ENCODE peak calls at places on chromosomes 1 and 21, in five cellular contexts. G is HS-5, E is WTC11, H is astrocyte of the hippocampus, F is H4. L is an unnamed sample.

GRCh38 chr1:198635964-198636363 is 2.9 kb upstream of the PTPRC start:
- DNase-seq in G (no peak), E (no peak), H (no peak), F (no peak), L (no peak)

GRCh38 chr1:113142791-113143190 is 69.8 kb downstream of the LRIG2 start:
- DNase-seq in G (no peak), E (no peak), H (peak), F (no peak), L (no peak)

GRCh38 chr1:4079815-4080214 is 179.7 kb upstream of the C1orf174 start:
- DNase-seq in G (no peak), E (no peak), H (no peak), F (no peak), L (no peak)

GRCh38 chr21:31176080-31176551 is 137.8 kb upstream of the KRTAP19-8 start:
- DNase-seq in G (no peak), E (no peak), H (no peak), F (no peak), L (no peak)

GRCh38 chr1:241992734-241993133 is 6.2 kb downstream of the MAP1LC3C start:
- DNase-seq in G (no peak), E (no peak), H (no peak), F (peak), L (no peak)

GRCh38 chr1:161768986-161769672 is 3.0 kb downstream of the ATF6 start:
- DNase-seq in G (no peak), E (no peak), H (no peak), F (no peak), L (no peak)

GRCh38 chr1:109488201-109488600 is 4.5 kb downstream of the ATXN7L2 start:
- DNase-seq in G (no peak), E (peak), H (no peak), F (no peak), L (no peak)

GRCh38 chr1:181562395-181562794 is 79.1 kb downstream of the CACNA1E start:
- DNase-seq in G (no peak), E (no peak), H (no peak), F (no peak), L (no peak)

GRCh38 chr1:245105815-245106410 is 48.9 kb upstream of the KIF26B start:
- DNase-seq in G (no peak), E (no peak), H (no peak), F (no peak), L (no peak)

GRCh38 chr21:43313221-43313938 is 113.6 kb downstream of the SIK1 start:
- DNase-seq in G (no peak), E (no peak), H (no peak), F (no peak), L (no peak)

GRCh38 chr1:99347041-99347684 is 82.9 kb downstream of the PLPPR4 start:
- DNase-seq in G (no peak), E (no peak), H (no peak), F (no peak), L (no peak)

GRCh38 chr1:58922302-58923089 is 138.6 kb upstream of the JUN start:
- DNase-seq in G (no peak), E (no peak), H (peak), F (peak), L (peak)

GRCh38 chr1:145997156-145998023 is 1.0 kb upstream of the TXNIP start:
- DNase-seq in G (no peak), E (no peak), H (no peak), F (no peak), L (peak)

GRCh38 chr21:45030637-45031218 is 43.7 kb upstream of the ADARB1 start:
- DNase-seq in G (no peak), E (no peak), H (peak), F (no peak), L (no peak)

GRCh38 chr1:7290971-7291970 is 479.8 kb upstream of the VAMP3 start:
- DNase-seq in G (peak), E (no peak), H (peak), F (peak), L (no peak)

GRCh38 chr1:117821782-117822447 is 107.5 kb downstream of the GDAP2 start:
- DNase-seq in G (peak), E (no peak), H (peak), F (peak), L (no peak)

GRCh38 chr1:89104147-89104546 is 21.8 kb downstream of the GBP2 start:
- DNase-seq in G (peak), E (no peak), H (no peak), F (no peak), L (no peak)

GRCh38 chr1:54819733-54820132 is 18.6 kb upstream of the TTC22 start:
- DNase-seq in G (no peak), E (no peak), H (no peak), F (no peak), L (no peak)